ENCODE peak calls at places on chromosomes 12 and 14, in nine cellular contexts. Q is T1000; Z is stimulated activated CD4-positive, alpha-beta T cell treated with anti-CD3 and anti-CD28 coated beads, Interleukin-1b, Interleukin-23, amount 100 ng/mL, for 24 hours; M is fibroblast of lung; N is left ventricle myocardium inferior; C is posterior cingulate gyrus; K is SW480; R is activated CD4-positive, alpha-beta T cell treated with anti-CD3 and anti-CD28 coated beads, Interleukin-2, amount 50 U/mL, for 1 hour; I is iPS DF 6.9. L is an unnamed sample.
A peak's percentile ranks its signal among the peaks of the same experiment; 100 is the strongest.

GRCh38 chr14:103923863-103924262 is 4.4 kb upstream of the TDRD9 start:
- DNase-seq in M (no peak), R (no peak), K (no peak), N (peak; percentile 52), Z (no peak), I (no peak), C (no peak), Q (no peak), L (peak; percentile 47)

GRCh38 chr12:120677765-120678473 is 9.0 kb upstream of the MLEC start:
- DNase-seq in M (no peak), I (no peak), Q (peak; percentile 31), C (no peak), K (peak; percentile 37), Z (no peak), R (no peak), N (peak; percentile 47), L (no peak)

GRCh38 chr12:91327889-91328288 is 145.3 kb upstream of the DCN start:
- DNase-seq in I (no peak), N (no peak), Z (no peak), K (no peak), Q (no peak), C (no peak), M (peak; percentile 65), R (no peak), L (no peak)

GRCh38 chr12:19130224-19131019 is 889 bp downstream of the PLEKHA5 start:
- DNase-seq in N (peak; percentile 41), Q (no peak), M (no peak), R (peak; percentile 1), Z (no peak), K (peak; percentile 57), C (peak; percentile 43), I (no peak), L (peak; percentile 42)

GRCh38 chr12:71392521-71393145 is 47.0 kb upstream of the LGR5 start:
- DNase-seq in M (peak; percentile 80), R (no peak), K (peak; percentile 66), N (no peak), C (no peak), I (peak; percentile 47), Q (no peak), Z (no peak), L (no peak)

GRCh38 chr12:6899837-6900519 is 4.6 kb upstream of the LRRC23 start:
- DNase-seq in Q (no peak), R (no peak), K (peak; percentile 34), Z (no peak), M (peak; percentile 61), C (no peak), N (peak; percentile 58), I (no peak), L (peak; percentile 69)

GRCh38 chr12:111792155-111792876 is 25.6 kb downstream of the ALDH2 start:
- DNase-seq in Z (no peak), R (no peak), K (no peak), I (no peak), C (no peak), M (peak; percentile 40), Q (no peak), N (peak; percentile 55), L (peak; percentile 88)

GRCh38 chr12:121812921-121813896 is 9.4 kb downstream of the SETD1B start:
- DNase-seq in M (peak; percentile 62), K (no peak), R (no peak), Z (no peak), N (no peak), I (no peak), Q (no peak), C (peak; percentile 19), L (no peak)

GRCh38 chr12:131494741-131495524 is 216.0 kb upstream of the SFSWAP start:
- DNase-seq in R (no peak), Q (no peak), N (no peak), I (no peak), M (no peak), K (no peak), Z (no peak), C (no peak), L (no peak)

GRCh38 chr14:90023176-90023896 is 38.5 kb upstream of the KCNK13 start:
- DNase-seq in Q (no peak), I (no peak), C (no peak), K (no peak), R (no peak), Z (no peak), N (no peak), M (no peak), L (no peak)

GRCh38 chr14:53954551-53955233 is 1.9 kb downstream of the BMP4 start:
- DNase-seq in N (peak; percentile 32), C (no peak), Q (no peak), R (no peak), K (no peak), M (peak; percentile 41), Z (no peak), I (no peak), L (peak; percentile 37)

L was measured in left cardiac atrium.